ENCODE peak calls at places on chromosomes 6 and 20, in four cellular contexts. One of them, this sample, is unnamed.

GRCh38 chr6:79302341-79302740 is 67.9 kb upstream of the HMGN3 start:
- DNase-seq in tibial artery: no peak
- DNase-seq in activated naive CD4-positive, alpha-beta T cell treated with anti-CD3 and anti-CD28 coated beads, Interleukin-2, amount 10 ng/mL, durations not matched to agents 7 days and 5 days: no peak
- DNase-seq in EL: no peak
- DNase-seq in this sample: peak

GRCh38 chr20:2820084-2820895 is 4.1 kb downstream of the TMEM239 start:
- DNase-seq in activated naive CD4-positive, alpha-beta T cell treated with anti-CD3 and anti-CD28 coated beads, Interleukin-2, amount 10 ng/mL, durations not matched to agents 7 days and 5 days: no peak
- DNase-seq in EL: peak
- DNase-seq in tibial artery: no peak
- DNase-seq in this sample: peak

GRCh38 chr6:31558631-31559500 is 11.5 kb downstream of the NFKBIL1 start:
- DNase-seq in activated naive CD4-positive, alpha-beta T cell treated with anti-CD3 and anti-CD28 coated beads, Interleukin-2, amount 10 ng/mL, durations not matched to agents 7 days and 5 days: peak
- DNase-seq in tibial artery: peak
- DNase-seq in EL: peak
- DNase-seq in this sample: peak

GRCh38 chr20:25452333-25452732 is 44.9 kb downstream of the GINS1 start:
- DNase-seq in tibial artery: no peak
- DNase-seq in activated naive CD4-positive, alpha-beta T cell treated with anti-CD3 and anti-CD28 coated beads, Interleukin-2, amount 10 ng/mL, durations not matched to agents 7 days and 5 days: no peak
- DNase-seq in EL: no peak
- DNase-seq in this sample: no peak

GRCh38 chr20:23350855-23351838 is 556 bp downstream of the NXT1 start:
- DNase-seq in EL: peak
- DNase-seq in tibial artery: peak
- DNase-seq in activated naive CD4-positive, alpha-beta T cell treated with anti-CD3 and anti-CD28 coated beads, Interleukin-2, amount 10 ng/mL, durations not matched to agents 7 days and 5 days: peak
- DNase-seq in this sample: peak

GRCh38 chr6:50820590-50821234 is 2.0 kb downstream of the TFAP2B start:
- DNase-seq in activated naive CD4-positive, alpha-beta T cell treated with anti-CD3 and anti-CD28 coated beads, Interleukin-2, amount 10 ng/mL, durations not matched to agents 7 days and 5 days: no peak
- DNase-seq in EL: no peak
- DNase-seq in tibial artery: no peak
- DNase-seq in this sample: no peak

GRCh38 chr20:36541227-36542018 is at the start of gene MYL9:
- DNase-seq in EL: peak
- DNase-seq in activated naive CD4-positive, alpha-beta T cell treated with anti-CD3 and anti-CD28 coated beads, Interleukin-2, amount 10 ng/mL, durations not matched to agents 7 days and 5 days: peak
- DNase-seq in tibial artery: peak
- DNase-seq in this sample: peak

GRCh38 chr6:15266423-15266996 is 20.6 kb downstream of the JARID2 start:
- DNase-seq in activated naive CD4-positive, alpha-beta T cell treated with anti-CD3 and anti-CD28 coated beads, Interleukin-2, amount 10 ng/mL, durations not matched to agents 7 days and 5 days: peak
- DNase-seq in tibial artery: no peak
- DNase-seq in EL: no peak
- DNase-seq in this sample: no peak

GRCh38 chr6:143232849-143233248 is 172.2 kb downstream of the AIG1 start:
- DNase-seq in tibial artery: no peak
- DNase-seq in activated naive CD4-positive, alpha-beta T cell treated with anti-CD3 and anti-CD28 coated beads, Interleukin-2, amount 10 ng/mL, durations not matched to agents 7 days and 5 days: peak
- DNase-seq in EL: peak
- DNase-seq in this sample: peak

GRCh38 chr6:3380344-3381232 is 76.3 kb downstream of the SLC22A23 start:
- DNase-seq in tibial artery: no peak
- DNase-seq in EL: no peak
- DNase-seq in activated naive CD4-positive, alpha-beta T cell treated with anti-CD3 and anti-CD28 coated beads, Interleukin-2, amount 10 ng/mL, durations not matched to agents 7 days and 5 days: no peak
- DNase-seq in this sample: no peak